ENCODE peak calls at places on chromosome 14, in six cellular contexts. M is prostate gland, A is psoas muscle, Z is adrenal gland, U is kidney, T is lower lobe of right lung. H is an unnamed sample.
A peak's percentile ranks its signal among the peaks of the same experiment; 100 is the strongest.

GRCh38 chr14:73397810-73398209 is 60.5 kb downstream of the NUMB start:
- DNase-seq in U (no peak), T (no peak), M (no peak), Z (no peak), A (no peak), H (no peak)

GRCh38 chr14:44529026-44529425 is 21.9 kb upstream of the FSCB start:
- DNase-seq in A (no peak), U (no peak), T (no peak), M (no peak), Z (no peak), H (no peak)

GRCh38 chr14:92964124-92965109 is 41.5 kb downstream of the CHGA start:
- DNase-seq in T (no peak), U (peak; percentile 60), M (peak; percentile 44), Z (no peak), A (peak; percentile 7), H (no peak)

GRCh38 chr14:103846569-103847438 is 571 bp downstream of the PPP1R13B start:
- DNase-seq in U (peak; percentile 89), T (peak; percentile 67), A (peak; percentile 57), Z (peak; percentile 49), M (no peak), H (peak; percentile 34)

GRCh38 chr14:74720526-74720925 is 7.6 kb downstream of the FCF1 start:
- DNase-seq in A (no peak), U (no peak), M (no peak), T (no peak), Z (no peak), H (no peak)

GRCh38 chr14:44912041-44912869 is 49.5 kb downstream of the KLHL28 start:
- DNase-seq in M (no peak), U (peak; percentile 72), A (peak; percentile 15), T (no peak), Z (no peak), H (no peak)

GRCh38 chr14:34501004-34501580 is 38.4 kb downstream of the EAPP start:
- DNase-seq in T (no peak), U (no peak), M (no peak), Z (no peak), A (no peak), H (no peak)

GRCh38 chr14:93946506-93947170 is 19.5 kb downstream of the FAM181A start:
- DNase-seq in M (no peak), T (no peak), U (no peak), Z (no peak), A (no peak), H (no peak)

GRCh38 chr14:105070760-105071137 is 5.5 kb upstream of the GPR132 start:
- DNase-seq in Z (no peak), M (no peak), U (peak; percentile 71), T (no peak), A (no peak), H (no peak)

GRCh38 chr14:91317381-91318313 is 73.1 kb upstream of the GPR68 start:
- DNase-seq in U (peak; percentile 94), M (peak; percentile 81), Z (peak; percentile 81), T (peak; percentile 91), A (peak; percentile 73), H (peak; percentile 93)

GRCh38 chr14:51070732-51071131 is 24.2 kb downstream of the TRIM9 start:
- DNase-seq in M (no peak), U (no peak), T (no peak), Z (no peak), A (no peak), H (no peak)

GRCh38 chr14:72186461-72187035 is 254.3 kb downstream of the RGS6 start:
- DNase-seq in Z (peak; percentile 17), T (no peak), A (no peak), M (no peak), U (no peak), H (no peak)

GRCh38 chr14:87005336-87005735 is 987.6 kb downstream of the GALC start:
- DNase-seq in T (no peak), M (no peak), A (no peak), U (no peak), Z (no peak), H (no peak)

GRCh38 chr14:94401083-94401482 is 12.7 kb upstream of the SERPINA1 start:
- DNase-seq in M (no peak), A (no peak), T (no peak), U (no peak), Z (no peak), H (no peak)

GRCh38 chr14:24944800-24945199 is 105.1 kb downstream of the STXBP6 start:
- DNase-seq in U (no peak), T (no peak), A (no peak), M (peak; percentile 34), Z (no peak), H (no peak)

GRCh38 chr14:69675877-69676416 is 64.6 kb downstream of the SUSD6 start:
- DNase-seq in Z (no peak), T (no peak), A (no peak), U (no peak), M (no peak), H (no peak)

GRCh38 chr14:77003960-77004710 is 24.4 kb downstream of the IRF2BPL start:
- DNase-seq in Z (no peak), U (no peak), T (no peak), M (no peak), A (no peak), H (peak; percentile 7)

GRCh38 chr14:73462078-73462715 is 3.9 kb upstream of the NUMB start:
- DNase-seq in U (no peak), Z (peak; percentile 79), M (peak; percentile 90), A (no peak), T (peak; percentile 69), H (peak; percentile 99)

GRCh38 chr14:51087024-51087423 is 7.9 kb downstream of the TRIM9 start:
- DNase-seq in T (no peak), U (peak; percentile 82), Z (no peak), A (no peak), M (no peak), H (peak; percentile 9)

GRCh38 chr14:56902413-56902812 is 92.1 kb upstream of the OTX2 start:
- DNase-seq in A (no peak), U (no peak), T (no peak), M (no peak), Z (no peak), H (no peak)

GRCh38 chr14:50830932-50831703 is at the start of gene NIN:
- DNase-seq in T (peak; percentile 87), A (peak; percentile 82), U (peak; percentile 92), M (peak; percentile 60), Z (peak; percentile 66), H (peak; percentile 81)

GRCh38 chr14:105119410-105120025 is 49.1 kb downstream of the JAG2 start:
- DNase-seq in T (no peak), A (no peak), Z (no peak), U (no peak), M (no peak), H (no peak)

GRCh38 chr14:77607741-77608302 is 8.6 kb downstream of the SPTLC2 start:
- DNase-seq in U (no peak), M (no peak), Z (peak; percentile 35), A (no peak), T (no peak), H (no peak)

GRCh38 chr14:99573000-99573330 is 31.0 kb downstream of the CCDC85C start:
- DNase-seq in U (no peak), T (no peak), Z (no peak), A (no peak), M (no peak), H (no peak)
- H3K4me1 ChIP-seq in U (peaks cover 62% of the 10 kb centered on the region), T (peaks cover 82% of the 10 kb centered on the region), Z (peaks cover 89% of the 10 kb centered on the region), A (peaks cover 53% of the 10 kb centered on the region), M (peaks cover 82% of the 10 kb centered on the region), H (peaks cover 13% of the 10 kb centered on the region)

GRCh38 chr14:22531451-22532344 is 57.3 kb downstream of the DAD1 start:
- DNase-seq in U (no peak), T (no peak), A (no peak), Z (no peak), M (no peak), H (no peak)
- H3K4me3 ChIP-seq in U (no peak overlapping the region), T (no peak overlapping the region), A (no peak overlapping the region), Z (no peak overlapping the region), M (no peak overlapping the region), H (no peak overlapping the region)

GRCh38 chr14:55146425-55146824 is 17.4 kb downstream of the LGALS3 start:
- DNase-seq in Z (no peak), M (no peak), A (no peak), T (no peak), U (no peak), H (no peak)

GRCh38 chr14:55139696-55140509 is 10.9 kb downstream of the LGALS3 start:
- DNase-seq in M (no peak), T (no peak), A (no peak), Z (no peak), U (no peak), H (no peak)

GRCh38 chr14:55139152-55139551 is 10.1 kb downstream of the LGALS3 start:
- DNase-seq in Z (no peak), M (no peak), T (no peak), A (no peak), U (no peak), H (no peak)

GRCh38 chr14:55141812-55142211 is 12.8 kb downstream of the LGALS3 start:
- DNase-seq in A (no peak), Z (no peak), U (no peak), M (no peak), T (no peak), H (peak; percentile 68)

DNA sequence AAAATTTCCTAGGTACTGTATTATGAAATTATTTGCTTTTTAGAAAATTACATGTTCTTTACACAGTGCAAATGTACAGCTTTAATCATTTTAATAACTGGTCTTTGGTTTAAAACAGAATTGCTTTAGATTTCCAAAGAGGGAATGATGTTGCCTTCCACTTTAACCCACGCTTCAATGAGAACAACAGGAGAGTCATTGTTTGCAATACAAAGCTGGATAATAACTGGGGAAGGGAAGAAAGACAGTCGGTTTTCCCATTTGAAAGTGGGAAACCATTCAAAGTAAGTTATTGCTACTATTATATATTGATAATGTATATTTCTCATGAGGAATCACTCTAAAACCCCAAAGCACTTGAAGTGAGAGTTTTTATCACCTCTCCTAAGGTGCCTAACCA is 13.4 kb downstream of the LGALS3 start:
- DNase-seq in A (no peak), U (no peak), T (no peak), Z (no peak), M (no peak), H (no peak)
- H3K27ac ChIP-seq in A (no peak overlapping the region), U (no peak overlapping the region), T (no peak overlapping the region), Z (no peak overlapping the region), M (no peak overlapping the region), H (no peak overlapping the region)

DNA sequence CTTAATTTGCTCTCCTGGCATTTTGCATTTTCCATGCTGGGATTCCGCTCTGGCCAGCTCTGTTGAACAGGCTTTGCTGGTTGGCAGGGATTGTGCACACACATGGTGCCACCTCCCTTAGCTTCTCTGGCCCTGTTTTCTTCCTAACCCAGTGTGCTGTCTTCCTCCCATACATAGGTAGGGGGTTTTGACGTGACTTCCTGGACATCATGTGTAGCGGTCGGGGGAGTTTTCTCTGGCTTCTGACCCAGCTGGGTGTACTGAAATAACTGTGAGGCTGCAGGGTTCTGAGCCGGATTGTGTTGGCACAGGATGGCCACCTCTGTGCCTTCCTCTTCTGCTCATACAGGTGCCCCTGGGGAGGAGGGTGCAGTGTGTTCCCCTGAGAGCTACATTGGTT is 25.7 kb downstream of the C14orf132 start:
- DNase-seq in A (no peak), Z (no peak), T (no peak), U (no peak), M (no peak), H (no peak)
- H3K4me1 ChIP-seq in A (no peaks in the 10 kb centered on the region), Z (no peaks in the 10 kb centered on the region), T (no peaks in the 10 kb centered on the region), U (no peaks in the 10 kb centered on the region), M (no peaks in the 10 kb centered on the region), H (no peaks in the 10 kb centered on the region)